ENCODE peak calls at places on chromosomes 4 and X, in six cellular contexts. One of them, this sample, is unnamed.

GRCh38 chrX:119009071-119009470 is 34.7 kb downstream of the LONRF3 start:
- DNase-seq in heart left ventricle: no peak
- DNase-seq in GM12865: no peak
- DNase-seq in fibroblast of pulmonary artery: no peak
- DNase-seq in A673: no peak
- DNase-seq in fibroblast of villous mesenchyme: no peak
- DNase-seq in this sample: no peak

GRCh38 chr4:99404595-99405287 is 30.4 kb downstream of the ADH7 start:
- DNase-seq in A673: no peak
- DNase-seq in GM12865: peak
- DNase-seq in heart left ventricle: peak
- DNase-seq in fibroblast of pulmonary artery: peak
- DNase-seq in fibroblast of villous mesenchyme: peak
- DNase-seq in this sample: peak

GRCh38 chrX:50158616-50159015 is 42.2 kb downstream of the AKAP4 start:
- DNase-seq in fibroblast of villous mesenchyme: no peak
- DNase-seq in heart left ventricle: no peak
- DNase-seq in GM12865: no peak
- DNase-seq in A673: no peak
- DNase-seq in fibroblast of pulmonary artery: no peak
- DNase-seq in this sample: no peak

GRCh38 chr4:164779080-164779479 is 25.1 kb downstream of the SMIM31 start:
- DNase-seq in A673: no peak
- DNase-seq in GM12865: no peak
- DNase-seq in fibroblast of villous mesenchyme: no peak
- DNase-seq in fibroblast of pulmonary artery: no peak
- DNase-seq in heart left ventricle: no peak
- DNase-seq in this sample: no peak

GRCh38 chrX:39577206-39577605 is 520.6 kb downstream of the BCOR start:
- DNase-seq in fibroblast of villous mesenchyme: peak
- DNase-seq in A673: no peak
- DNase-seq in heart left ventricle: no peak
- DNase-seq in GM12865: no peak
- DNase-seq in fibroblast of pulmonary artery: no peak
- DNase-seq in this sample: no peak

GRCh38 chrX:71619193-71619592 is 882 bp upstream of the CXCR3 start:
- DNase-seq in A673: no peak
- DNase-seq in fibroblast of villous mesenchyme: no peak
- DNase-seq in fibroblast of pulmonary artery: no peak
- DNase-seq in heart left ventricle: no peak
- DNase-seq in GM12865: peak
- DNase-seq in this sample: no peak

GRCh38 chr4:137660211-137660610 is 127.9 kb upstream of the PCDH18 start:
- DNase-seq in GM12865: no peak
- DNase-seq in fibroblast of pulmonary artery: peak
- DNase-seq in heart left ventricle: no peak
- DNase-seq in fibroblast of villous mesenchyme: no peak
- DNase-seq in A673: no peak
- DNase-seq in this sample: no peak

GRCh38 chr4:57182132-57182874 is 72.1 kb upstream of the IGFBP7 start:
- DNase-seq in fibroblast of villous mesenchyme: no peak
- DNase-seq in fibroblast of pulmonary artery: no peak
- DNase-seq in GM12865: no peak
- DNase-seq in heart left ventricle: peak
- DNase-seq in A673: no peak
- DNase-seq in this sample: no peak

GRCh38 chr4:105520819-105521790 is 31.3 kb upstream of the ARHGEF38 start:
- DNase-seq in fibroblast of villous mesenchyme: peak
- DNase-seq in A673: peak
- DNase-seq in GM12865: peak
- DNase-seq in heart left ventricle: no peak
- DNase-seq in fibroblast of pulmonary artery: peak
- DNase-seq in this sample: no peak

GRCh38 chr4:105934381-105934780 is 39.1 kb downstream of the NPNT start:
- DNase-seq in fibroblast of pulmonary artery: no peak
- DNase-seq in A673: no peak
- DNase-seq in heart left ventricle: no peak
- DNase-seq in GM12865: no peak
- DNase-seq in fibroblast of villous mesenchyme: no peak
- DNase-seq in this sample: no peak

GRCh38 chrX:40996886-40997530 is 88.2 kb upstream of the USP9X start:
- DNase-seq in A673: peak
- DNase-seq in fibroblast of villous mesenchyme: peak
- DNase-seq in fibroblast of pulmonary artery: peak
- DNase-seq in heart left ventricle: peak
- DNase-seq in GM12865: peak
- DNase-seq in this sample: no peak

GRCh38 chrX:23782455-23782854 is 518 bp upstream of the SAT1 start:
- DNase-seq in fibroblast of pulmonary artery: peak
- DNase-seq in fibroblast of villous mesenchyme: no peak
- DNase-seq in A673: no peak
- DNase-seq in GM12865: no peak
- DNase-seq in heart left ventricle: no peak
- DNase-seq in this sample: no peak

DNA sequence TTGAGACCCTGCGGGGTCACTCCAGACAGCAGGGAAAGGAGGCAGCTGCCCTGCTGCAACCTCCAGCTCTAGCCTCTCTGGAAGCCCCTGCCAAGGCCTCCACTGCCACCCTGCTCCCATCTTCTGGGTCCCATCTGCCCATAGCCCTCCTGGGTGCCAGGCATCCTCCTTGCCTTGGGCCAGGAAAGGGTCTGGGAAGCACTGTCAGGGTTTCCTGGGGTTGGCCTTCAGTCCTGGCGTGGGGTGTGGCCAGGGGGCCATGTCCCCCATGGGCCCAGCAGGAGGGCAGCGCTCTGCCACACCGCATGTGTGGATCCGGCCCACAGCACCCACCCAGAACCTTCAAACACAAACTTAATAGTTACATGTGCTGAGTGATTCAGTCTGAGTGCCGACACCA is 3.4 kb upstream of the CPLX1 start:
- DNase-seq in fibroblast of pulmonary artery: no peak
- DNase-seq in GM12865: no peak
- DNase-seq in A673: no peak
- DNase-seq in fibroblast of villous mesenchyme: no peak
- DNase-seq in heart left ventricle: no peak
- DNase-seq in this sample: no peak
- TF ChIP-seq CTCF in fibroblast of pulmonary artery: no peak
- TF ChIP-seq CTCF in GM12865: no peak
- TF ChIP-seq CTCF in A673: no peak
- TF ChIP-seq CTCF in fibroblast of villous mesenchyme: no peak
- TF ChIP-seq CTCF in heart left ventricle: no peak
- TF ChIP-seq CTCF in this sample: no peak

DNA sequence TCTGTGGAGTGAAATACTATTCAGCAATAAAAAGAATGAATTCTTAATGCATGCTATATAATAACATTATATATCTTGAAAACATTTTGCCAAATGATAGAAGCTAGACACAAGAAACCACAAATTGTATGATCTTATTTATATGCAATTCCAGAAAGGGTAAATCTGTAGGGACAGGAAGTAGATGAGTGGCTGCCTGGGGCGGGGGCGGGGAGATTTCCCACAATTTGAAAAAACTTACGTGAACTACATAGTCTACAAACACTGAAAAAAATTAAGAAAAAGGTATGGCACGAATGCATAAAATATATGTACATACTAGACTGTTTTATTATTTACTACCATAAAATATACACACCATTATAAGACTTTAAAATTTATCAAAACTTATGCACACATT is 81.6 kb downstream of the WWC2 start:
- DNase-seq in fibroblast of pulmonary artery: no peak
- DNase-seq in A673: peak
- DNase-seq in heart left ventricle: no peak
- DNase-seq in fibroblast of villous mesenchyme: no peak
- DNase-seq in GM12865: no peak
- DNase-seq in this sample: no peak
- H3K4me3 ChIP-seq in fibroblast of pulmonary artery: no peak
- H3K4me3 ChIP-seq in A673: no peak
- H3K4me3 ChIP-seq in heart left ventricle: no peak
- H3K4me3 ChIP-seq in fibroblast of villous mesenchyme: no peak
- H3K4me3 ChIP-seq in GM12865: no peak
- H3K4me3 ChIP-seq in this sample: no peak

DNA sequence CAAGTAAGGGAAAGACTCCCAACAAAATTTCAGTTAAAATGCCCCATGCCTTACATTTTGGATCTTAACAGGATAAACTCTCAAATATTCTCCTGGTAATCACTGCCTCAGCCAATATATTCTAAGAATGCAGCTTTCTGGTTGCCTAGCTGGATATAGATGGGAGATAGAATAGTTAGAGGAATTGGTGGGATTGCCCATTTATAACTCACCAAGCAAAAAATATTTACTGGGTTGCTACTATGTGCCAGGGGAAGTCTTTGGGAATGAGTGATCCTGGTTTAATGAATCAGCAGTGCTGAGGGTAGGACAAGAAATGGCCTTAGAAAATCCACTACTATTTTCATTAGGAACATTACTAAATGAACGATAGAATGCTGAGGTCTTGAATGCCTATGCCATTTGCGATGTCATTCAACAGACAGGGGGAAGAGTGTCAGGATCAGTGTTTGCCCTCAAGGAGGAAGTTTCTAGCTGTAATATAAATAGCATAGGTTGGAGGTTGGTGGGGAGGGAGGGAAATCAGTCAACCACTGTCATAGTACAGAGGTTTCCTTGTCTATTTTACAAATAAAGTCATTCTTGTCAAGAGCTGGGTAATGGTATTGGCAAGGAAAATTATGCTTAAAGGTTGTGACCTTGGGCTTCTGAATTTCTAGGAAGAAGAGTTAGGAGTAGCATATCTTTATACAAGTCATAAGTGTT is 63.5 kb downstream of the ENOPH1 start:
- DNase-seq in A673: no peak
- DNase-seq in GM12865: no peak
- DNase-seq in fibroblast of villous mesenchyme: no peak
- DNase-seq in heart left ventricle: no peak
- DNase-seq in fibroblast of pulmonary artery: no peak
- DNase-seq in this sample: peak
- TF ChIP-seq CTCF in A673: no peak
- TF ChIP-seq CTCF in GM12865: no peak
- TF ChIP-seq CTCF in fibroblast of villous mesenchyme: no peak
- TF ChIP-seq CTCF in heart left ventricle: no peak
- TF ChIP-seq CTCF in fibroblast of pulmonary artery: no peak
- TF ChIP-seq CTCF in this sample: no peak

DNA sequence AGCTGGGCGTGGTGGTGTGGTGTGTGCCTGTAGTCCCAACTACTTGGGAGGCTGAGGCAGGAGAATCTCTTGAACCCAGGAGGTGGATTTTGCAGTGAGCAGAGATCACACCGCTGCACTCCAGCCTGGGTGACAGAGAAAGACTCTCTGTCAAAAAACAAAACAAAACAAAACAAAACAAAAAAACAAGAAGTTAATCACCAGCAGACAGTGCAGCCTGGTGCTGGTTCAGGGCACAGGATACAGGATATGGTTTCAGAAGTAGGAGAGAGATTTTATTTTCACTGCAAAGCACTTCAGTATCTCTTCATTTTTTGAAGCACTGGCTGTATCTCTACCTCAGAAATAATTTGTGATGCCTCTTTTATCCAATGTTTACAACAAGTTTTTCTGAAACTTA is 1222.9 kb upstream of the PRKX start:
- DNase-seq in fibroblast of pulmonary artery: no peak
- DNase-seq in GM12865: no peak
- DNase-seq in heart left ventricle: no peak
- DNase-seq in A673: no peak
- DNase-seq in fibroblast of villous mesenchyme: no peak
- DNase-seq in this sample: no peak
- H3K4me3 ChIP-seq in fibroblast of pulmonary artery: no peak
- H3K4me3 ChIP-seq in GM12865: no peak
- H3K4me3 ChIP-seq in heart left ventricle: no peak
- H3K4me3 ChIP-seq in A673: no peak
- H3K4me3 ChIP-seq in fibroblast of villous mesenchyme: no peak
- H3K4me3 ChIP-seq in this sample: no peak

GRCh38 chr4:122914292-122914904 is 8.0 kb downstream of the NUDT6 start:
- DNase-seq in GM12865: peak
- DNase-seq in fibroblast of pulmonary artery: peak
- DNase-seq in heart left ventricle: no peak
- DNase-seq in fibroblast of villous mesenchyme: peak
- DNase-seq in A673: peak
- DNase-seq in this sample: no peak
- TF ChIP-seq CTCF in GM12865: peak
- TF ChIP-seq CTCF in fibroblast of pulmonary artery: peak
- TF ChIP-seq CTCF in heart left ventricle: peak
- TF ChIP-seq CTCF in fibroblast of villous mesenchyme: peak
- TF ChIP-seq CTCF in A673: peak
- TF ChIP-seq CTCF in this sample: peak